ENCODE peak calls at places on chromosomes 16 and 17, in seven cellular contexts. A, X, B, T, S, M and U are unnamed samples.

GRCh38 chr16:53176434-53176833 is 121.6 kb downstream of the CHD9 start:
- DNase-seq in M (no peak), X (no peak), A (no peak), S (no peak), T (no peak), B (no peak), U (no peak)

GRCh38 chr17:73226556-73227172 is 33.8 kb downstream of the COG1 start:
- DNase-seq in X (no peak), T (no peak), S (no peak), M (no peak), B (no peak), A (no peak), U (no peak)

GRCh38 chr16:76235025-76235424 is 42.2 kb upstream of the CNTNAP4 start:
- DNase-seq in A (no peak), S (no peak), T (no peak), M (no peak), X (no peak), B (no peak), U (no peak)

GRCh38 chr17:37610971-37611370 is 1.8 kb upstream of the SYNRG start:
- DNase-seq in T (no peak), X (peak), A (no peak), B (no peak), M (no peak), S (no peak), U (no peak)

GRCh38 chr16:78984887-78985464 is 615.6 kb downstream of the MAF start:
- DNase-seq in B (no peak), S (no peak), T (no peak), A (no peak), X (no peak), M (no peak), U (no peak)

GRCh38 chr17:65177901-65178300 is 40.7 kb downstream of the RGS9 start:
- DNase-seq in A (no peak), M (peak), B (peak), S (no peak), X (peak), T (no peak), U (peak)

GRCh38 chr16:67833035-67833417 is 9.1 kb upstream of the THAP11 start:
- DNase-seq in S (no peak), M (peak), A (no peak), B (peak), X (peak), T (no peak), U (peak)

GRCh38 chr16:84175351-84176081 is 11.3 kb downstream of the TAF1C start:
- DNase-seq in S (no peak), X (peak), T (peak), B (peak), M (peak), A (peak), U (peak)

GRCh38 chr17:21213491-21214014 is 408 bp downstream of the TMEM11 start:
- DNase-seq in T (no peak), M (peak), X (no peak), A (peak), S (peak), B (peak), U (no peak)

GRCh38 chr16:22890976-22891375 is 77.0 kb downstream of the HS3ST2 start:
- DNase-seq in S (no peak), M (no peak), B (no peak), A (no peak), T (no peak), X (no peak), U (no peak)

GRCh38 chr17:2602597-2603017 is 9.2 kb downstream of the PAFAH1B1 start:
- DNase-seq in B (no peak), M (no peak), A (no peak), X (no peak), T (no peak), S (no peak), U (peak)

GRCh38 chr17:4331614-4332013 is 34.9 kb downstream of the UBE2G1 start:
- DNase-seq in M (no peak), T (no peak), S (no peak), X (no peak), A (no peak), B (no peak), U (no peak)

GRCh38 chr17:67366193-67367157 is at the start of gene PSMD12:
- DNase-seq in S (peak), A (peak), M (peak), X (peak), T (peak), B (peak), U (peak)

GRCh38 chr16:11134722-11135121 is 121.3 kb downstream of the SOCS1 start:
- DNase-seq in X (no peak), B (no peak), T (no peak), M (no peak), A (no peak), S (no peak), U (no peak)

GRCh38 chr16:17515421-17516210 is 44.9 kb upstream of the XYLT1 start:
- DNase-seq in A (no peak), M (peak), S (no peak), T (no peak), B (peak), X (peak), U (no peak)